ENCODE peak calls at places on chromosome 21, in ten cellular contexts. One of them, this sample, is unnamed.

GRCh38 chr21:42113926-42114409 is 42.9 kb downstream of the UMODL1 start:
- DNase-seq in heart left ventricle: no peak
- DNase-seq in uterus: no peak
- DNase-seq in IMR-90: no peak
- DNase-seq in NB4: peak; percentile 63
- DNase-seq in Peyer's patch: no peak
- DNase-seq in lower leg skin: peak; percentile 94
- DNase-seq in sigmoid colon: no peak
- DNase-seq in A549: peak; percentile 32
- DNase-seq in body of pancreas: no peak
- DNase-seq in this sample: no peak

GRCh38 chr21:46307625-46308024 is 16.0 kb downstream of the C21orf58 start:
- DNase-seq in NB4: no peak
- DNase-seq in body of pancreas: no peak
- DNase-seq in heart left ventricle: no peak
- DNase-seq in A549: no peak
- DNase-seq in lower leg skin: no peak
- DNase-seq in sigmoid colon: no peak
- DNase-seq in uterus: no peak
- DNase-seq in Peyer's patch: no peak
- DNase-seq in IMR-90: peak; percentile 73
- DNase-seq in this sample: no peak

GRCh38 chr21:43298546-43299440 is 128.1 kb downstream of the SIK1 start:
- DNase-seq in heart left ventricle: no peak
- DNase-seq in lower leg skin: no peak
- DNase-seq in IMR-90: no peak
- DNase-seq in uterus: no peak
- DNase-seq in Peyer's patch: no peak
- DNase-seq in sigmoid colon: no peak
- DNase-seq in NB4: no peak
- DNase-seq in A549: no peak
- DNase-seq in body of pancreas: no peak
- DNase-seq in this sample: no peak

GRCh38 chr21:27802816-27803475 is 836.1 kb upstream of the ADAMTS5 start:
- DNase-seq in Peyer's patch: no peak
- DNase-seq in lower leg skin: no peak
- DNase-seq in sigmoid colon: no peak
- DNase-seq in body of pancreas: peak; percentile 38
- DNase-seq in uterus: peak; percentile 29
- DNase-seq in heart left ventricle: peak; percentile 9
- DNase-seq in A549: no peak
- DNase-seq in NB4: peak; percentile 39
- DNase-seq in IMR-90: peak; percentile 31
- DNase-seq in this sample: peak; percentile 44

GRCh38 chr21:33866851-33867250 is 48.8 kb downstream of the ATP5PO start:
- DNase-seq in sigmoid colon: no peak
- DNase-seq in IMR-90: peak; percentile 60
- DNase-seq in body of pancreas: no peak
- DNase-seq in A549: no peak
- DNase-seq in Peyer's patch: no peak
- DNase-seq in heart left ventricle: no peak
- DNase-seq in lower leg skin: no peak
- DNase-seq in NB4: no peak
- DNase-seq in uterus: no peak
- DNase-seq in this sample: no peak

GRCh38 chr21:33608559-33608958 is 20.1 kb upstream of the DONSON start:
- DNase-seq in A549: no peak
- DNase-seq in sigmoid colon: no peak
- DNase-seq in heart left ventricle: no peak
- DNase-seq in uterus: no peak
- DNase-seq in body of pancreas: no peak
- DNase-seq in Peyer's patch: no peak
- DNase-seq in lower leg skin: no peak
- DNase-seq in IMR-90: peak; percentile 65
- DNase-seq in NB4: no peak
- DNase-seq in this sample: no peak

GRCh38 chr21:41396452-41397107 is 29.5 kb upstream of the MX1 start:
- DNase-seq in IMR-90: no peak
- DNase-seq in uterus: no peak
- DNase-seq in NB4: peak; percentile 91
- DNase-seq in lower leg skin: peak; percentile 88
- DNase-seq in sigmoid colon: no peak
- DNase-seq in Peyer's patch: no peak
- DNase-seq in heart left ventricle: no peak
- DNase-seq in body of pancreas: no peak
- DNase-seq in A549: no peak
- DNase-seq in this sample: peak; percentile 58

GRCh38 chr21:41762236-41762635 is 4.6 kb downstream of the RIPK4 start:
- DNase-seq in IMR-90: no peak
- DNase-seq in Peyer's patch: peak; percentile 41
- DNase-seq in A549: no peak
- DNase-seq in NB4: no peak
- DNase-seq in sigmoid colon: no peak
- DNase-seq in uterus: no peak
- DNase-seq in heart left ventricle: no peak
- DNase-seq in lower leg skin: no peak
- DNase-seq in body of pancreas: no peak
- DNase-seq in this sample: no peak

GRCh38 chr21:46150073-46150472 is 5.3 kb downstream of the FTCD start:
- DNase-seq in IMR-90: no peak
- DNase-seq in Peyer's patch: no peak
- DNase-seq in NB4: no peak
- DNase-seq in sigmoid colon: peak; percentile 51
- DNase-seq in lower leg skin: no peak
- DNase-seq in body of pancreas: no peak
- DNase-seq in uterus: peak; percentile 11
- DNase-seq in A549: no peak
- DNase-seq in heart left ventricle: peak; percentile 2
- DNase-seq in this sample: no peak

GRCh38 chr21:16193758-16194606 is 464.2 kb downstream of the USP25 start:
- DNase-seq in uterus: peak; percentile 77
- DNase-seq in A549: peak; percentile 4
- DNase-seq in IMR-90: peak; percentile 79
- DNase-seq in NB4: peak; percentile 80
- DNase-seq in Peyer's patch: no peak
- DNase-seq in lower leg skin: no peak
- DNase-seq in sigmoid colon: peak; percentile 80
- DNase-seq in heart left ventricle: peak; percentile 70
- DNase-seq in body of pancreas: no peak
- DNase-seq in this sample: peak; percentile 31

GRCh38 chr21:25735895-25736597 is 1.3 kb downstream of the GABPA start:
- DNase-seq in Peyer's patch: no peak
- DNase-seq in heart left ventricle: no peak
- DNase-seq in body of pancreas: no peak
- DNase-seq in IMR-90: peak; percentile 42
- DNase-seq in uterus: no peak
- DNase-seq in sigmoid colon: no peak
- DNase-seq in NB4: peak; percentile 37
- DNase-seq in A549: no peak
- DNase-seq in lower leg skin: no peak
- DNase-seq in this sample: no peak

GRCh38 chr21:42623684-42624083 is 29.7 kb upstream of the PDE9A start:
- DNase-seq in heart left ventricle: no peak
- DNase-seq in Peyer's patch: no peak
- DNase-seq in A549: no peak
- DNase-seq in lower leg skin: peak; percentile 74
- DNase-seq in IMR-90: no peak
- DNase-seq in body of pancreas: no peak
- DNase-seq in sigmoid colon: peak; percentile 40
- DNase-seq in NB4: no peak
- DNase-seq in uterus: no peak
- DNase-seq in this sample: no peak

GRCh38 chr21:25254491-25255174 is 352.6 kb downstream of the MRPL39 start:
- DNase-seq in body of pancreas: no peak
- DNase-seq in sigmoid colon: no peak
- DNase-seq in NB4: no peak
- DNase-seq in IMR-90: no peak
- DNase-seq in uterus: no peak
- DNase-seq in A549: no peak
- DNase-seq in Peyer's patch: no peak
- DNase-seq in lower leg skin: no peak
- DNase-seq in heart left ventricle: no peak
- DNase-seq in this sample: no peak

GRCh38 chr21:31255846-31256395 is 88.1 kb downstream of the TIAM1 start:
- DNase-seq in A549: no peak
- DNase-seq in lower leg skin: no peak
- DNase-seq in IMR-90: no peak
- DNase-seq in body of pancreas: no peak
- DNase-seq in sigmoid colon: no peak
- DNase-seq in uterus: no peak
- DNase-seq in NB4: no peak
- DNase-seq in Peyer's patch: no peak
- DNase-seq in heart left ventricle: no peak
- DNase-seq in this sample: no peak

GRCh38 chr21:33041981-33042380 is 16.2 kb downstream of the OLIG2 start:
- DNase-seq in heart left ventricle: no peak
- DNase-seq in Peyer's patch: no peak
- DNase-seq in lower leg skin: no peak
- DNase-seq in sigmoid colon: no peak
- DNase-seq in NB4: no peak
- DNase-seq in IMR-90: peak; percentile 52
- DNase-seq in body of pancreas: no peak
- DNase-seq in uterus: no peak
- DNase-seq in A549: no peak
- DNase-seq in this sample: no peak

DNA sequence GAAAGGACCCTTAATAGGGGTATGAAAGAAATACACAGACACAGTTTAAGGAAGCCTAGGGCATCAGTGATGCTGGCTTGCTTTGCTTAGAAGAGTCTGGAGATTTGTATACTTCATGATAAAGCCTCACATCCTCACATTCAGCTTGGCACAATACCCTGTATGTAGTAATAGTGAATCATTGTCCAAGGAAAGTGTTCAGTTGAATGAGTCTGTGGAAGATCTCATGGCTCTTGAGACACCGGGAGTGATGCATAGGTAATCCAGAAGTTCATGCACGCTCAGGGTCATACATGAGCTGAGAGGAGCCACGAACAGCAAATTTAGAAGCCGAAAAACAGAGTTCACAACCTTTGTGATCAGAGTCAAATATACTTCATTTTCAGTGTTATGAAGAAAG is 537.2 kb upstream of the TMPRSS15 start:
- DNase-seq in body of pancreas: no peak
- DNase-seq in sigmoid colon: no peak
- DNase-seq in NB4: no peak
- DNase-seq in Peyer's patch: no peak
- DNase-seq in IMR-90: no peak
- DNase-seq in uterus: no peak
- DNase-seq in heart left ventricle: no peak
- DNase-seq in A549: no peak
- DNase-seq in lower leg skin: no peak
- DNase-seq in this sample: no peak
- H3K4me3 ChIP-seq in body of pancreas: no peak overlapping the region
- H3K4me3 ChIP-seq in sigmoid colon: no peak overlapping the region
- H3K4me3 ChIP-seq in NB4: no peak overlapping the region
- H3K4me3 ChIP-seq in Peyer's patch: no peak overlapping the region
- H3K4me3 ChIP-seq in IMR-90: no peak overlapping the region
- H3K4me3 ChIP-seq in uterus: no peak overlapping the region
- H3K4me3 ChIP-seq in heart left ventricle: no peak overlapping the region
- H3K4me3 ChIP-seq in A549: no peak overlapping the region
- H3K4me3 ChIP-seq in lower leg skin: no peak overlapping the region
- H3K4me3 ChIP-seq in this sample: no peak overlapping the region

GRCh38 chr21:39685236-39685635 is 59.7 kb upstream of the IGSF5 start:
- DNase-seq in body of pancreas: no peak
- DNase-seq in Peyer's patch: no peak
- DNase-seq in lower leg skin: no peak
- DNase-seq in sigmoid colon: no peak
- DNase-seq in uterus: no peak
- DNase-seq in NB4: no peak
- DNase-seq in heart left ventricle: no peak
- DNase-seq in IMR-90: no peak
- DNase-seq in A549: no peak
- DNase-seq in this sample: no peak
- TF ChIP-seq POLR2A in body of pancreas: no peak
- TF ChIP-seq POLR2A in Peyer's patch: no peak
- TF ChIP-seq POLR2A in lower leg skin: no peak
- TF ChIP-seq POLR2A in sigmoid colon: no peak
- TF ChIP-seq POLR2A in uterus: no peak
- TF ChIP-seq POLR2A in NB4: no peak
- TF ChIP-seq POLR2A in heart left ventricle: no peak
- TF ChIP-seq POLR2A in IMR-90: no peak
- TF ChIP-seq POLR2A in A549: no peak
- TF ChIP-seq POLR2A in this sample: no peak

GRCh38 chr21:29301703-29302102 is 3.0 kb downstream of the BACH1 start:
- DNase-seq in lower leg skin: no peak
- DNase-seq in uterus: no peak
- DNase-seq in sigmoid colon: no peak
- DNase-seq in A549: no peak
- DNase-seq in Peyer's patch: no peak
- DNase-seq in body of pancreas: no peak
- DNase-seq in NB4: no peak
- DNase-seq in IMR-90: no peak
- DNase-seq in heart left ventricle: no peak
- DNase-seq in this sample: no peak
- H3K4me3 ChIP-seq in lower leg skin: no peak overlapping the region
- H3K4me3 ChIP-seq in uterus: no peak overlapping the region
- H3K4me3 ChIP-seq in sigmoid colon: peak overlapping the region; percentile 96
- H3K4me3 ChIP-seq in A549: no peak overlapping the region
- H3K4me3 ChIP-seq in Peyer's patch: no peak overlapping the region
- H3K4me3 ChIP-seq in body of pancreas: no peak overlapping the region
- H3K4me3 ChIP-seq in NB4: peak overlapping the region; percentile 79
- H3K4me3 ChIP-seq in IMR-90: peak overlapping the region; percentile 96
- H3K4me3 ChIP-seq in heart left ventricle: peak overlapping the region; percentile 89
- H3K4me3 ChIP-seq in this sample: no peak overlapping the region

GRCh38 chr21:35232545-35233176 is 183.6 kb upstream of the RUNX1 start:
- DNase-seq in lower leg skin: no peak
- DNase-seq in IMR-90: peak; percentile 92
- DNase-seq in uterus: no peak
- DNase-seq in NB4: no peak
- DNase-seq in sigmoid colon: no peak
- DNase-seq in body of pancreas: no peak
- DNase-seq in heart left ventricle: no peak
- DNase-seq in Peyer's patch: no peak
- DNase-seq in A549: no peak
- DNase-seq in this sample: peak; percentile 59

GRCh38 chr21:35238119-35238518 is 189.0 kb upstream of the RUNX1 start:
- DNase-seq in NB4: no peak
- DNase-seq in Peyer's patch: no peak
- DNase-seq in sigmoid colon: no peak
- DNase-seq in A549: no peak
- DNase-seq in IMR-90: no peak
- DNase-seq in heart left ventricle: no peak
- DNase-seq in uterus: no peak
- DNase-seq in lower leg skin: no peak
- DNase-seq in body of pancreas: no peak
- DNase-seq in this sample: no peak

GRCh38 chr21:35234725-35235124 is 185.6 kb upstream of the RUNX1 start:
- DNase-seq in A549: no peak
- DNase-seq in NB4: peak; percentile 14
- DNase-seq in heart left ventricle: no peak
- DNase-seq in lower leg skin: no peak
- DNase-seq in body of pancreas: no peak
- DNase-seq in sigmoid colon: no peak
- DNase-seq in IMR-90: no peak
- DNase-seq in Peyer's patch: no peak
- DNase-seq in uterus: no peak
- DNase-seq in this sample: no peak

GRCh38 chr21:35237287-35237686 is 188.2 kb upstream of the RUNX1 start:
- DNase-seq in heart left ventricle: no peak
- DNase-seq in IMR-90: no peak
- DNase-seq in NB4: no peak
- DNase-seq in A549: no peak
- DNase-seq in uterus: no peak
- DNase-seq in lower leg skin: no peak
- DNase-seq in Peyer's patch: no peak
- DNase-seq in sigmoid colon: no peak
- DNase-seq in body of pancreas: no peak
- DNase-seq in this sample: no peak

GRCh38 chr21:35236090-35236489 is 187.0 kb upstream of the RUNX1 start:
- DNase-seq in heart left ventricle: no peak
- DNase-seq in body of pancreas: no peak
- DNase-seq in NB4: peak; percentile 23
- DNase-seq in uterus: no peak
- DNase-seq in lower leg skin: no peak
- DNase-seq in IMR-90: no peak
- DNase-seq in A549: no peak
- DNase-seq in Peyer's patch: no peak
- DNase-seq in sigmoid colon: no peak
- DNase-seq in this sample: no peak
- TF ChIP-seq POLR2A in heart left ventricle: no peak
- TF ChIP-seq POLR2A in body of pancreas: no peak
- TF ChIP-seq POLR2A in NB4: no peak
- TF ChIP-seq POLR2A in uterus: no peak
- TF ChIP-seq POLR2A in lower leg skin: no peak
- TF ChIP-seq POLR2A in IMR-90: no peak
- TF ChIP-seq POLR2A in A549: no peak
- TF ChIP-seq POLR2A in Peyer's patch: no peak
- TF ChIP-seq POLR2A in sigmoid colon: no peak
- TF ChIP-seq POLR2A in this sample: no peak

This sample was measured in stomach.